ENCODE peak calls at places on chromosomes 7 and 10, in seven cellular contexts. One of them, this sample, is unnamed.

GRCh38 chr10:3775671-3776551 is 9.1 kb downstream of the KLF6 start:
- DNase-seq in uterus: no peak
- DNase-seq in thoracic aorta: no peak
- DNase-seq in GM20000: no peak
- DNase-seq in MCF 10A: peak; percentile 61
- DNase-seq in cardiac muscle cell: no peak
- DNase-seq in upper lobe of left lung: peak; percentile 66
- DNase-seq in this sample: peak; percentile 73

GRCh38 chr7:36686499-36686898 is 37.8 kb downstream of the AOAH start:
- DNase-seq in uterus: no peak
- DNase-seq in thoracic aorta: no peak
- DNase-seq in GM20000: no peak
- DNase-seq in MCF 10A: peak; percentile 30
- DNase-seq in cardiac muscle cell: no peak
- DNase-seq in upper lobe of left lung: peak; percentile 35
- DNase-seq in this sample: no peak

GRCh38 chr7:66952343-66953043 is 31.5 kb downstream of the TMEM248 start:
- DNase-seq in uterus: no peak
- DNase-seq in thoracic aorta: no peak
- DNase-seq in GM20000: no peak
- DNase-seq in MCF 10A: peak; percentile 70
- DNase-seq in cardiac muscle cell: no peak
- DNase-seq in upper lobe of left lung: no peak
- DNase-seq in this sample: no peak

GRCh38 chr7:17719998-17720397 is 220.3 kb downstream of the SNX13 start:
- DNase-seq in uterus: no peak
- DNase-seq in thoracic aorta: no peak
- DNase-seq in GM20000: no peak
- DNase-seq in MCF 10A: no peak
- DNase-seq in cardiac muscle cell: no peak
- DNase-seq in upper lobe of left lung: no peak
- DNase-seq in this sample: no peak

GRCh38 chr7:112080974-112081373 is 125.2 kb downstream of the DOCK4 start:
- DNase-seq in uterus: no peak
- DNase-seq in thoracic aorta: no peak
- DNase-seq in GM20000: no peak
- DNase-seq in MCF 10A: no peak
- DNase-seq in cardiac muscle cell: no peak
- DNase-seq in upper lobe of left lung: peak; percentile 63
- DNase-seq in this sample: peak; percentile 90

GRCh38 chr7:28774529-28775057 is 183.5 kb downstream of the TRIL start:
- DNase-seq in uterus: no peak
- DNase-seq in thoracic aorta: no peak
- DNase-seq in GM20000: no peak
- DNase-seq in MCF 10A: no peak
- DNase-seq in cardiac muscle cell: no peak
- DNase-seq in upper lobe of left lung: no peak
- DNase-seq in this sample: no peak

GRCh38 chr10:63887026-63887589 is 365.9 kb downstream of the REEP3 start:
- DNase-seq in uterus: no peak
- DNase-seq in thoracic aorta: no peak
- DNase-seq in GM20000: no peak
- DNase-seq in MCF 10A: no peak
- DNase-seq in cardiac muscle cell: no peak
- DNase-seq in upper lobe of left lung: no peak
- DNase-seq in this sample: no peak

GRCh38 chr7:134637934-134638719 is 8.5 kb upstream of the BPGM start:
- DNase-seq in uterus: no peak
- DNase-seq in thoracic aorta: no peak
- DNase-seq in GM20000: no peak
- DNase-seq in MCF 10A: peak; percentile 86
- DNase-seq in cardiac muscle cell: no peak
- DNase-seq in upper lobe of left lung: peak; percentile 23
- DNase-seq in this sample: no peak

GRCh38 chr7:44278451-44279161 is 46.8 kb downstream of the CAMK2B start:
- DNase-seq in uterus: peak; percentile 4
- DNase-seq in thoracic aorta: no peak
- DNase-seq in GM20000: no peak
- DNase-seq in MCF 10A: no peak
- DNase-seq in cardiac muscle cell: no peak
- DNase-seq in upper lobe of left lung: peak; percentile 12
- DNase-seq in this sample: peak; percentile 17

GRCh38 chr10:111137012-111137411 is 60.2 kb downstream of the ADRA2A start:
- DNase-seq in uterus: no peak
- DNase-seq in thoracic aorta: no peak
- DNase-seq in GM20000: no peak
- DNase-seq in MCF 10A: no peak
- DNase-seq in cardiac muscle cell: no peak
- DNase-seq in upper lobe of left lung: no peak
- DNase-seq in this sample: no peak

DNA sequence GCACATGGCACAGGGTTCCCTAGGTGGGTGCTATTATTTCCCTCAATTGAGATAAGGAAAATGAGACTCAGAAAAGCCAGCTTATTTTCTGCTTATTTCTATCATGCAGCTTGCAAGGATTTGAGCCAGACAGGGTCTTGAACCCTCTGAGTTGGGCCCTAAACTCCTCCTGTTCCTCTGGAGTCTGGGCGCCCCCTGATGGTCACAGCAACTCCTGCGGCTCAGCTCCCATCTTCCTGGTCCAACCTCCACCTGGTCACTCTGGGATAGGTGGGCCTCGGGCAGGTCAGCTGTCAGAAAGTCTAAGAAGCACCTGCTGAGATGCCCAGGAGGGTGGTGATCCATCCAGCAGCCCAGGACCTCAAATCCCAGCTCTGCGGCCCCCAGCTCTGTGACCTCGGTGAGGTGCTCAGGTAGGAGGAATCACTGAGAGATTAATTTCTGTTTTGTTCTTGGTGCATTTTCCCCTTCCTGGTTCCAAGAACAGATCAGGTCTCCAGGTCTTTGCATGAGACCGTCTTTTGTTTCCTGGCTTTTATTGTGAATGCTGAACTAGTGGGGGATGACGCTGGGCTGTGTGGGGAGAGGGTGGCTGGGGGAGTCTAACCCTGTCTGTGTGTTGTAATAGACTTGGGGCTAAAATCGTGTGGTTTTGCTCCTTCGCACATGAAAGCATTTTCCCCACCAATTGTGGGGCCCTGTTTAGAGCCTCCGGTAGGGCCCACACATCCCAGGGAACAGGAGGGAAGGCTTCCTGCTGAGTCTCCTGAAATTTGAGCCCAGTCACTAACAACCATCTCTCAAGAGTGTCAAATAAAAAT is 32.8 kb downstream of the TMEM130 start:
- DNase-seq in uterus: no peak
- DNase-seq in thoracic aorta: no peak
- DNase-seq in GM20000: peak; percentile 49
- DNase-seq in MCF 10A: peak; percentile 65
- DNase-seq in cardiac muscle cell: peak; percentile 64
- DNase-seq in upper lobe of left lung: no peak
- DNase-seq in this sample: no peak
- TF ChIP-seq CTCF in uterus: no peak
- TF ChIP-seq CTCF in thoracic aorta: peak; percentile 49
- TF ChIP-seq CTCF in GM20000: peak; percentile 64
- TF ChIP-seq CTCF in MCF 10A: peak; percentile 71
- TF ChIP-seq CTCF in cardiac muscle cell: peak; percentile 67
- TF ChIP-seq CTCF in upper lobe of left lung: no peak
- TF ChIP-seq CTCF in this sample: peak; percentile 59

DNA sequence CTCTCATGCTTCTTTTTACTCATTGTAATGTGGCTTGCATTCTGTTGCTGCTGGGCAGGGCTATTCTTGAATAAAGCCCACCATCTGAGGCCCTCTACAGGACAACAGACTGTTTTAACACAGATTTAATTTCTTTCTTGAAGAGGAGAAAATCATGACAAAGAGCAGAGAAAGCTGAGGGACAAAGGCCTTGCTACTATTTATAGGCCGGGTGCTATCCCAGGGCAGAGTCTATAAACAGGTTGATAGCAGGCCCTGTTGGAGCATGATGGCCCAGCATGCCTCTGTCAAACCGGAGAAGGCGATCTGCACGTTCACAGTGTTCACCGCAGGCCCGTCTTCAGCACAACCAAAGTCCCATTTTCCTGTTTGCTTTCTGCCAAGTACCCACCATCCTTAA is 3.0 kb downstream of the VIPR2 start:
- DNase-seq in uterus: no peak
- DNase-seq in thoracic aorta: no peak
- DNase-seq in GM20000: no peak
- DNase-seq in MCF 10A: no peak
- DNase-seq in cardiac muscle cell: peak; percentile 67
- DNase-seq in upper lobe of left lung: no peak
- DNase-seq in this sample: no peak
- TF ChIP-seq CTCF in uterus: no peak
- TF ChIP-seq CTCF in thoracic aorta: no peak
- TF ChIP-seq CTCF in GM20000: no peak
- TF ChIP-seq CTCF in MCF 10A: no peak
- TF ChIP-seq CTCF in cardiac muscle cell: no peak
- TF ChIP-seq CTCF in upper lobe of left lung: no peak
- TF ChIP-seq CTCF in this sample: no peak

DNA sequence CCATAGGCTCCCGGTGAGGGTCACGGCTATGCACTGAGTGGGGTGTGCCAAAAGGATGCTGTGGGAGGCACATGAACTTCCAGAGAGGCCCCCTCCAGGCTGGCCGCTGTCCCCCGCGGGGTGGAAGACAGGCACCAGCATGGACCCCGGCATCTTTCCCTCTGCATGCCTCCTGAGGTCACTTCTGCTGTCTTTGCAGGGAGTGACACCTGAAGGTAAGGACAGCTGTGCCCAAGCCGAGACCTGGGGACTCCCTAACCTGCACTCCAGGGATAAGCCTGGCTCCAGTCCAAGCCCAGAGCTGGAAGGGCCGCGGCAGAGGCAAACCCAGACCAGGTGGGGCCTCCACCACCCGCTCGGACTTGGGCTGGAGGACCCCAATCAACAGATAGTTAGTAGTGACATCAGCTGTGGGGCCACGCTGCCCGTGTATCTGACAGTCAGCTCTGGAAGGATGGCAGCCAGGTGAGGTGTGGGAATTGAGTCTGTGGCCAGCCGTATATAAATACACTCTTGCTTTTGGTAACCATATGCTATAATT is 340.7 kb upstream of the MKI67 start:
- DNase-seq in uterus: no peak
- DNase-seq in thoracic aorta: no peak
- DNase-seq in GM20000: no peak
- DNase-seq in MCF 10A: no peak
- DNase-seq in cardiac muscle cell: no peak
- DNase-seq in upper lobe of left lung: no peak
- DNase-seq in this sample: no peak
- TF ChIP-seq CTCF in uterus: no peak
- TF ChIP-seq CTCF in thoracic aorta: no peak
- TF ChIP-seq CTCF in GM20000: no peak
- TF ChIP-seq CTCF in MCF 10A: no peak
- TF ChIP-seq CTCF in cardiac muscle cell: no peak
- TF ChIP-seq CTCF in upper lobe of left lung: no peak
- TF ChIP-seq CTCF in this sample: no peak

GRCh38 chr7:132004528-132004927 is 448.1 kb upstream of the PODXL start:
- DNase-seq in uterus: peak; percentile 16
- DNase-seq in thoracic aorta: no peak
- DNase-seq in GM20000: no peak
- DNase-seq in MCF 10A: peak; percentile 4
- DNase-seq in cardiac muscle cell: peak; percentile 65
- DNase-seq in upper lobe of left lung: no peak
- DNase-seq in this sample: no peak
- TF ChIP-seq CTCF in uterus: peak; percentile 17
- TF ChIP-seq CTCF in thoracic aorta: no peak
- TF ChIP-seq CTCF in GM20000: no peak
- TF ChIP-seq CTCF in MCF 10A: no peak
- TF ChIP-seq CTCF in cardiac muscle cell: peak; percentile 42
- TF ChIP-seq CTCF in upper lobe of left lung: no peak
- TF ChIP-seq CTCF in this sample: no peak

GRCh38 chr7:47847207-47847606 is 101.1 kb downstream of the PKD1L1 start:
- DNase-seq in uterus: no peak
- DNase-seq in thoracic aorta: no peak
- DNase-seq in GM20000: no peak
- DNase-seq in MCF 10A: no peak
- DNase-seq in cardiac muscle cell: no peak
- DNase-seq in upper lobe of left lung: no peak
- DNase-seq in this sample: no peak

DNA sequence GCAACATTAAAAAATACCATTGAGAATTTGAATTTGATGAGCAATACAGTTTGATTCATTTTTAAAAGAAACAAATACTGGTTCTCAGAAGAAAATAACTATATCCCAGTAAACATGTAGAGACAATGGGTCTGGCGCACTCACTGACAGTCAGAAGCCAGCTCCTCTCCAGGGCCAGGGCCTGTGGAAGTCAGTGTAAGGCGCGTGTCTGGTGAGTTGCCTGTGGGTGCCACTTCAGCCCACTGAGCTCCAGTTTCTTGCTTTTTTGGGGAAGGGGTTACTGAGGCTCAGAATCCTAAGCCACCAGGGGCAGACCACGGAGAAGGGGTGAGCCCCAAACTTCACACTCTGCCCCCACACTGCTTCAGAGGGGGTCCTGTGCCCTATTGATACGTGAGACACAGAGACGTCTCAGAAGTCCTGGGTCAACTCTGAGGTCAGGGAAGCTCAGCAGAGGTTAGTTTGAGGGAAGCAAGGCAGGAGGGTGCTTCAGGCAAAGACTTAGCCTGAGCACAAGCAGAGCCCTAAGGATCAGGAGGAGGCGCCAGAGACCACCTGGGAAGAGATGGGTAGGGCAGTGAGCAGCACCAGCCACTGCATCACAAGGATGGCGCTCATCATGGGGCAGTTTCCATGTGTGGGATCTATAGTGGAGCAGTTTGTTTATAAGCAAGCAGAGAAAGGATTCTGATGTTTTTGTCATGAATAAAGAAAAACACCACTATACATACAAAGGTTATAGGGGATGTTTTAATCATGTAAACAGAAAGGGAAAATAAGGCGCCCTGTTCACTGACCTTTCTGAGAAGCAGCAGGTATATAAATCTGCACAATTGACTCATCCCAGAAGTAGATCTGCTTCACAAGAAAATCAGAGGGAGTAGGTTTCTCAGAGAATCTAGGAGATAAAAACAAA is 95.7 kb downstream of the PKD1L1 start:
- DNase-seq in uterus: no peak
- DNase-seq in thoracic aorta: no peak
- DNase-seq in GM20000: peak; percentile 45
- DNase-seq in MCF 10A: peak; percentile 18
- DNase-seq in cardiac muscle cell: peak; percentile 18
- DNase-seq in upper lobe of left lung: no peak
- DNase-seq in this sample: no peak
- TF ChIP-seq CTCF in uterus: no peak
- TF ChIP-seq CTCF in thoracic aorta: no peak
- TF ChIP-seq CTCF in GM20000: no peak
- TF ChIP-seq CTCF in MCF 10A: no peak
- TF ChIP-seq CTCF in cardiac muscle cell: peak; percentile 28
- TF ChIP-seq CTCF in upper lobe of left lung: peak; percentile 15
- TF ChIP-seq CTCF in this sample: no peak

DNA sequence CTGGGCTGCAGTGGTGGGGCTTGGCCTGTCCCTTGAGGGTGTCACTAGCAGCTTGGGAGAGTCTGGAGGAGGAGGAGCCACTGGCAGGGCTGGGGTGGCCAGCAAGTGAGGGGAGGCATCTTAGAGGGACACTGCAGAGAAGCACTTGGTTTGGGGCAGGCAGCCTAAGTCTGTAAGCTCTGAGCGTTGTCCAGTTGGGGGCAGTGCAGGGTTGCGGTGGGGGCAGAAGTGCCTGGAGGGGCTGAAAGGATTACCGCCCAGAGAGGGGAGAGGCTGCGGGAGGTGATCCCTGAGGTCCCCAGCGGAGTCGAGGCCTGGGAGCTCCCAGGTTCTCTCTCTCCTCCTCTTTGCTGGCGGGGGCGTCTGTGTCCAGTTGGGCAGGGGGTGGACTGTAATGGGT is 7.4 kb downstream of the ADCYAP1R1 start:
- DNase-seq in uterus: no peak
- DNase-seq in thoracic aorta: no peak
- DNase-seq in GM20000: no peak
- DNase-seq in MCF 10A: no peak
- DNase-seq in cardiac muscle cell: no peak
- DNase-seq in upper lobe of left lung: no peak
- DNase-seq in this sample: no peak
- TF ChIP-seq CTCF in uterus: no peak
- TF ChIP-seq CTCF in thoracic aorta: no peak
- TF ChIP-seq CTCF in GM20000: no peak
- TF ChIP-seq CTCF in MCF 10A: no peak
- TF ChIP-seq CTCF in cardiac muscle cell: no peak
- TF ChIP-seq CTCF in upper lobe of left lung: no peak
- TF ChIP-seq CTCF in this sample: no peak